ENCODE peak calls at places on chromosomes 2 and 18, in nine cellular contexts. C is T-helper 2 cell; U is H4; J is frontal cortex; Z is stimulated activated naive CD4-positive, alpha-beta T cell; M is LHCN-M2; K is endothelial cell; Q is activated CD4-positive, CD25-positive, alpha-beta regulatory T cell treated with anti-CD3 and anti-CD28 coated beads, Interleukin-2, amount 50 U/mL, for 72 hours; F is aorta. R is an unnamed sample.

GRCh38 chr18:45654677-45655076 is 39.4 kb downstream of the SLC14A2 start:
- DNase-seq in C (no peak), U (no peak), J (no peak), Z (no peak), M (peak), K (no peak), Q (no peak), F (no peak), R (no peak)

GRCh38 chr2:127674241-127675209 is 805 bp downstream of the LIMS2 start:
- DNase-seq in C (no peak), U (no peak), J (no peak), Z (peak), M (no peak), K (no peak), Q (no peak), F (peak), R (no peak)

GRCh38 chr2:11499081-11499743 is 33.3 kb upstream of the E2F6 start:
- DNase-seq in C (no peak), U (no peak), J (no peak), Z (no peak), M (no peak), K (no peak), Q (no peak), F (no peak), R (no peak)

GRCh38 chr2:113240150-113240914 is 38.4 kb downstream of the PAX8 start:
- DNase-seq in C (no peak), U (peak), J (peak), Z (no peak), M (peak), K (no peak), Q (no peak), F (peak), R (no peak)

GRCh38 chr2:116490511-116491145 is 1323.9 kb upstream of the DDX18 start:
- DNase-seq in C (no peak), U (peak), J (no peak), Z (no peak), M (no peak), K (no peak), Q (no peak), F (no peak), R (no peak)

GRCh38 chr2:67463810-67464209 is 66.7 kb downstream of the ETAA1 start:
- DNase-seq in C (no peak), U (no peak), J (no peak), Z (no peak), M (peak), K (no peak), Q (no peak), F (no peak), R (no peak)

GRCh38 chr2:230866704-230867561 is 2.2 kb downstream of the ITM2C start:
- DNase-seq in C (no peak), U (peak), J (peak), Z (peak), M (no peak), K (no peak), Q (no peak), F (peak), R (peak)

GRCh38 chr18:49510393-49511115 is 23.5 kb upstream of the C18orf32 start:
- DNase-seq in C (no peak), U (peak), J (no peak), Z (peak), M (peak), K (peak), Q (peak), F (no peak), R (peak)

GRCh38 chr2:151826737-151827157 is 1.5 kb downstream of the ARL5A start:
- DNase-seq in C (no peak), U (no peak), J (peak), Z (no peak), M (no peak), K (no peak), Q (no peak), F (no peak), R (no peak)

GRCh38 chr2:134338180-134338579 is 84.3 kb downstream of the MGAT5 start:
- DNase-seq in C (no peak), U (no peak), J (no peak), Z (no peak), M (no peak), K (no peak), Q (no peak), F (no peak), R (no peak)

GRCh38 chr2:164746713-164747112 is 94.9 kb downstream of the COBLL1 start:
- DNase-seq in C (no peak), U (no peak), J (no peak), Z (no peak), M (no peak), K (no peak), Q (no peak), F (no peak), R (no peak)

GRCh38 chr2:85243101-85244072 is 84.4 kb downstream of the TGOLN2 start:
- DNase-seq in C (no peak), U (peak), J (peak), Z (no peak), M (no peak), K (peak), Q (no peak), F (peak), R (no peak)

GRCh38 chr18:54946149-54946581 is 13.1 kb downstream of the CCDC68 start:
- DNase-seq in C (no peak), U (peak), J (no peak), Z (peak), M (no peak), K (no peak), Q (peak), F (no peak), R (no peak)

GRCh38 chr18:78794031-78794430 is 185.6 kb upstream of the SALL3 start:
- DNase-seq in C (no peak), U (no peak), J (no peak), Z (no peak), M (no peak), K (no peak), Q (no peak), F (peak), R (no peak)

GRCh38 chr2:237888389-237888788 is 29.0 kb downstream of the RAMP1 start:
- DNase-seq in C (no peak), U (no peak), J (no peak), Z (no peak), M (peak), K (no peak), Q (no peak), F (no peak), R (no peak)

GRCh38 chr2:179677746-179678505 is 183.5 kb downstream of the ZNF385B start:
- DNase-seq in C (no peak), U (no peak), J (no peak), Z (no peak), M (no peak), K (no peak), Q (no peak), F (no peak), R (no peak)

GRCh38 chr2:25714740-25715139 is 41.4 kb upstream of the DTNB start:
- DNase-seq in C (no peak), U (no peak), J (no peak), Z (no peak), M (no peak), K (no peak), Q (no peak), F (no peak), R (no peak)

GRCh38 chr2:174632847-174633620 is 35.4 kb upstream of the WIPF1 start:
- DNase-seq in C (no peak), U (no peak), J (no peak), Z (no peak), M (no peak), K (no peak), Q (peak), F (no peak), R (no peak)

GRCh38 chr2:35428548-35428947 is 927.0 kb upstream of the CRIM1 start:
- DNase-seq in C (no peak), U (peak), J (no peak), Z (no peak), M (peak), K (peak), Q (no peak), F (no peak), R (no peak)

GRCh38 chr2:15560404-15560987 is 638 bp downstream of the NBAS start:
- DNase-seq in C (no peak), U (no peak), J (no peak), Z (no peak), M (peak), K (peak), Q (no peak), F (no peak), R (no peak)

R was measured in central memory CD8-positive, alpha-beta T cell.